ENCODE peak calls at places on chromosomes 4 and X, in seven cellular contexts. W is AG08395; Q is head of caudate nucleus; H is central memory CD4-positive, alpha-beta T cell; D is stimulated activated naive CD8-positive, alpha-beta T cell treated with anti-CD3 and anti-CD28 coated beads, Interleukin-15, Interleukin-2, amounts not matched to agents 100 U/mL and 50 U/mL, for 24 hours; Z is HT1080; B is C1 segment of cervical spinal cord. Y is an unnamed sample.

GRCh38 chr4:119206178-119206577 is 6.3 kb upstream of the USP53 start:
- DNase-seq in W (no peak), Q (no peak), H (no peak), D (no peak), Z (no peak), B (no peak), Y (no peak)

GRCh38 chr4:6472387-6473263 is at the start of gene PPP2R2C:
- DNase-seq in W (no peak), Q (peak; percentile 27), H (no peak), D (peak; percentile 7), Z (no peak), B (no peak), Y (no peak)

GRCh38 chrX:16695079-16695676 is 17.3 kb downstream of the CTPS2 start:
- DNase-seq in W (peak; percentile 63), Q (peak; percentile 46), H (peak; percentile 38), D (peak; percentile 63), Z (peak; percentile 45), B (peak; percentile 39), Y (peak; percentile 9)

GRCh38 chrX:132216806-132217202 is 2.4 kb downstream of the RAP2C start:
- DNase-seq in W (no peak), Q (no peak), H (peak; percentile 73), D (no peak), Z (no peak), B (no peak), Y (no peak)

GRCh38 chrX:47172971-47173792 is 20.4 kb upstream of the UBA1 start:
- DNase-seq in W (no peak), Q (no peak), H (no peak), D (no peak), Z (no peak), B (no peak), Y (no peak)

GRCh38 chr4:183571350-183572076 is 66.7 kb downstream of the ING2 start:
- DNase-seq in W (no peak), Q (no peak), H (no peak), D (no peak), Z (peak; percentile 36), B (no peak), Y (no peak)

GRCh38 chr4:183966371-183966770 is 61.3 kb downstream of the STOX2 start:
- DNase-seq in W (no peak), Q (peak; percentile 46), H (no peak), D (peak; percentile 12), Z (peak; percentile 74), B (no peak), Y (no peak)

GRCh38 chrX:154094833-154095232 is 2.7 kb downstream of the MECP2 start:
- DNase-seq in W (no peak), Q (no peak), H (no peak), D (no peak), Z (no peak), B (no peak), Y (no peak)

GRCh38 chrX:140346711-140347110 is 158.2 kb downstream of the SOX3 start:
- DNase-seq in W (no peak), Q (no peak), H (no peak), D (no peak), Z (peak; percentile 9), B (no peak), Y (no peak)

GRCh38 chr4:125704726-125705125 is 390.0 kb downstream of the FAT4 start:
- DNase-seq in W (peak; percentile 33), Q (no peak), H (no peak), D (no peak), Z (peak; percentile 7), B (no peak), Y (no peak)

GRCh38 chr4:145956288-145956890 is 17.8 kb upstream of the ZNF827 start:
- DNase-seq in W (peak; percentile 52), Q (peak; percentile 39), H (peak; percentile 15), D (peak; percentile 45), Z (peak; percentile 26), B (no peak), Y (peak; percentile 16)

GRCh38 chrX:69546978-69547377 is 42.9 kb downstream of the NALF2 start:
- DNase-seq in W (no peak), Q (no peak), H (no peak), D (no peak), Z (no peak), B (no peak), Y (no peak)

GRCh38 chr4:183284229-183284628 is 35.8 kb downstream of the CLDN22 start:
- DNase-seq in W (no peak), Q (no peak), H (no peak), D (no peak), Z (no peak), B (no peak), Y (no peak)

GRCh38 chr4:15213415-15213814 is 211.1 kb downstream of the CPEB2 start:
- DNase-seq in W (peak; percentile 18), Q (no peak), H (no peak), D (no peak), Z (no peak), B (no peak), Y (no peak)

GRCh38 chr4:116015549-116015948 is 902.1 kb upstream of the NDST4 start:
- DNase-seq in W (no peak), Q (no peak), H (no peak), D (no peak), Z (no peak), B (no peak), Y (no peak)

GRCh38 chr4:181528570-181529184 is 714.5 kb upstream of the TENM3 start:
- DNase-seq in W (peak; percentile 64), Q (peak; percentile 88), H (no peak), D (peak; percentile 35), Z (peak; percentile 67), B (peak; percentile 60), Y (peak; percentile 51)

GRCh38 chrX:147912093-147912801 is 528 bp downstream of the FMR1 start:
- DNase-seq in W (peak; percentile 23), Q (peak; percentile 14), H (peak; percentile 13), D (peak; percentile 27), Z (peak; percentile 39), B (peak; percentile 50), Y (peak; percentile 5)

GRCh38 chr4:151238477-151238876 is 38.5 kb upstream of the PRSS48 start:
- DNase-seq in W (no peak), Q (peak; percentile 32), H (no peak), D (no peak), Z (peak; percentile 9), B (no peak), Y (no peak)

GRCh38 chr4:84985952-84986351 is 19.5 kb upstream of the WDFY3 start:
- DNase-seq in W (no peak), Q (no peak), H (no peak), D (no peak), Z (peak; percentile 95), B (no peak), Y (no peak)

GRCh38 chrX:66046612-66047235 is 6.8 kb upstream of the VSIG4 start:
- DNase-seq in W (no peak), Q (no peak), H (no peak), D (peak; percentile 35), Z (no peak), B (no peak), Y (no peak)

GRCh38 chr4:184270808-184271413 is 53.2 kb upstream of the ENPP6 start:
- DNase-seq in W (no peak), Q (no peak), H (no peak), D (no peak), Z (no peak), B (no peak), Y (no peak)

GRCh38 chr4:88672987-88673386 is 24.6 kb downstream of the NAP1L5 start:
- DNase-seq in W (no peak), Q (no peak), H (no peak), D (peak; percentile 14), Z (peak; percentile 34), B (no peak), Y (no peak)

GRCh38 chr4:121675715-121676114 is 21.1 kb downstream of the ANXA5 start:
- DNase-seq in W (peak; percentile 21), Q (no peak), H (no peak), D (no peak), Z (no peak), B (no peak), Y (no peak)

GRCh38 chrX:8849945-8850344 is 48.8 kb upstream of the FAM9A start:
- DNase-seq in W (no peak), Q (no peak), H (no peak), D (no peak), Z (no peak), B (no peak), Y (no peak)

GRCh38 chrX:32408389-32408788 is 803.0 kb downstream of the DMD start:
- DNase-seq in W (no peak), Q (peak; percentile 16), H (peak; percentile 3), D (peak; percentile 1), Z (no peak), B (no peak), Y (no peak)

GRCh38 chrX:16488959-16489358 is 161.0 kb upstream of the S100G start:
- DNase-seq in W (peak; percentile 8), Q (no peak), H (no peak), D (no peak), Z (peak; percentile 7), B (no peak), Y (no peak)

GRCh38 chrX:139203681-139204575 is 326.6 kb upstream of the F9 start:
- DNase-seq in W (no peak), Q (no peak), H (no peak), D (peak; percentile 3), Z (peak; percentile 16), B (no peak), Y (no peak)

GRCh38 chrX:12753366-12753765 is 37.8 kb upstream of the PRPS2 start:
- DNase-seq in W (no peak), Q (no peak), H (no peak), D (no peak), Z (no peak), B (no peak), Y (no peak)

GRCh38 chrX:9644335-9644734 is 121.3 kb downstream of the GPR143 start:
- DNase-seq in W (no peak), Q (no peak), H (peak; percentile 58), D (peak; percentile 53), Z (no peak), B (no peak), Y (no peak)

GRCh38 chr4:186300659-186301377 is 34.8 kb downstream of the F11 start:
- DNase-seq in W (no peak), Q (no peak), H (no peak), D (no peak), Z (no peak), B (no peak), Y (no peak)

GRCh38 chr4:57679969-57680368 is 569.8 kb upstream of the IGFBP7 start:
- DNase-seq in W (no peak), Q (no peak), H (no peak), D (no peak), Z (no peak), B (no peak), Y (no peak)

Y was measured in NCI-H446.